ENCODE peak calls at places on chromosomes 11 and 22, in seven cellular contexts. E, T, P, M, I, V and R are unnamed samples.

GRCh38 chr11:64844330-64845124 is at the start of gene CDC42BPG:
- DNase-seq in V (peak), E (peak), M (peak), T (peak), P (no peak), I (peak), R (peak)

GRCh38 chr22:39349506-39349966 is 255 bp upstream of the SYNGR1 start:
- DNase-seq in P (no peak), I (no peak), M (no peak), E (peak), V (peak), T (no peak), R (peak)

GRCh38 chr11:59630493-59630892 is 14.9 kb upstream of the OSBP start:
- DNase-seq in M (no peak), T (no peak), E (no peak), I (no peak), V (no peak), P (no peak), R (no peak)

GRCh38 chr11:9862981-9863380 is 199.1 kb downstream of the SWAP70 start:
- DNase-seq in T (no peak), P (no peak), M (no peak), V (no peak), I (no peak), E (peak), R (no peak)

GRCh38 chr11:704799-705645 is 1.0 kb upstream of the EPS8L2 start:
- DNase-seq in P (no peak), M (no peak), T (no peak), E (no peak), I (peak), V (no peak), R (no peak)

GRCh38 chr22:31085928-31086327 is 4.8 kb downstream of the SMTN start:
- DNase-seq in P (no peak), E (no peak), V (no peak), T (no peak), M (no peak), I (no peak), R (no peak)

GRCh38 chr11:68954970-68955958 is 25.5 kb downstream of the MRGPRD start:
- DNase-seq in P (no peak), I (no peak), E (peak), M (no peak), T (peak), V (no peak), R (no peak)

GRCh38 chr11:57315491-57315890 is 9.3 kb downstream of the TNKS1BP1 start:
- DNase-seq in I (no peak), E (peak), P (no peak), M (no peak), T (peak), V (no peak), R (no peak)

GRCh38 chr11:63567044-63567840 is 4.1 kb upstream of the PLAAT2 start:
- DNase-seq in P (peak), E (peak), T (peak), M (peak), V (no peak), I (peak), R (peak)

GRCh38 chr11:68402355-68403031 is 58.1 kb upstream of the PPP6R3 start:
- DNase-seq in P (no peak), I (no peak), V (no peak), M (no peak), T (no peak), E (no peak), R (no peak)

GRCh38 chr11:3855808-3856491 is 486 bp downstream of the STIM1 start:
- DNase-seq in M (no peak), T (peak), E (peak), I (no peak), P (no peak), V (no peak), R (peak)

GRCh38 chr22:17637490-17638181 is 921 bp upstream of the BCL2L13 start:
- DNase-seq in V (no peak), I (no peak), M (no peak), E (no peak), T (no peak), P (no peak), R (no peak)

GRCh38 chr22:47366026-47366767 is 603.7 kb downstream of the TBC1D22A start:
- DNase-seq in P (no peak), T (no peak), I (no peak), E (no peak), V (no peak), M (no peak), R (no peak)

GRCh38 chr11:76322593-76323341 is 58.2 kb downstream of the THAP12 start:
- DNase-seq in E (no peak), P (no peak), M (no peak), V (no peak), T (no peak), I (no peak), R (no peak)

GRCh38 chr11:83335446-83336070 is 49.4 kb upstream of the CCDC90B start:
- DNase-seq in E (no peak), P (no peak), I (no peak), M (no peak), V (no peak), T (no peak), R (no peak)

GRCh38 chr11:62171261-62171723 is 18.7 kb upstream of the SCGB1D1 start:
- DNase-seq in I (peak), M (peak), P (no peak), V (peak), T (peak), E (peak), R (peak)

GRCh38 chr11:128497057-128497957 is 90.1 kb downstream of the ETS1 start:
- DNase-seq in T (peak), M (no peak), I (peak), P (peak), E (peak), V (no peak), R (peak)

GRCh38 chr11:120131941-120132644 is 5.8 kb downstream of the TRIM29 start:
- DNase-seq in T (no peak), E (no peak), V (no peak), I (no peak), M (no peak), P (no peak), R (no peak)

GRCh38 chr11:134940441-134941125 is 528.5 kb upstream of the B3GAT1 start:
- DNase-seq in T (no peak), P (no peak), M (no peak), V (no peak), E (no peak), I (no peak), R (no peak)

GRCh38 chr11:71505001-71505400 is 22.1 kb upstream of the KRTAP5-7 start:
- DNase-seq in E (no peak), P (no peak), T (no peak), I (no peak), V (no peak), M (no peak), R (no peak)

GRCh38 chr11:133945087-133945974 is 11.4 kb downstream of the IGSF9B start:
- DNase-seq in E (peak), V (no peak), T (no peak), P (no peak), I (peak), M (peak), R (no peak)

GRCh38 chr11:68313574-68314202 is 1.3 kb downstream of the LRP5 start:
- DNase-seq in V (no peak), I (peak), T (peak), P (no peak), E (peak), M (no peak), R (no peak)

GRCh38 chr11:70126494-70126893 is 48.4 kb downstream of the ANO1 start:
- DNase-seq in E (no peak), T (no peak), P (no peak), M (no peak), V (no peak), I (no peak), R (no peak)

GRCh38 chr22:41302016-41302767 is 867 bp downstream of the ZC3H7B start:
- DNase-seq in I (no peak), E (peak), V (peak), P (no peak), T (no peak), M (no peak), R (peak)

GRCh38 chr11:76588455-76589325 is 81.9 kb downstream of the LRRC32 start:
- DNase-seq in M (no peak), P (no peak), E (peak), T (no peak), I (no peak), V (no peak), R (peak)

GRCh38 chr22:30262917-30263741 is 3.5 kb downstream of the OSM start:
- DNase-seq in I (no peak), T (no peak), V (peak), E (peak), P (no peak), M (peak), R (peak)

GRCh38 chr11:75383246-75383645 is 16.1 kb upstream of the RPS3 start:
- DNase-seq in V (no peak), T (no peak), I (peak), M (peak), E (no peak), P (no peak), R (no peak)

GRCh38 chr22:36902143-36902911 is 11.1 kb upstream of the CSF2RB start:
- DNase-seq in I (no peak), P (no peak), M (no peak), T (no peak), V (no peak), E (no peak), R (no peak)

GRCh38 chr22:32354360-32355351 is 3.0 kb upstream of the RFPL3 start:
- DNase-seq in P (no peak), T (no peak), I (no peak), V (no peak), M (no peak), E (peak), R (no peak)

GRCh38 chr11:47104337-47104950 is 72.2 kb downstream of the ARFGAP2 start:
- DNase-seq in I (no peak), M (no peak), P (peak), E (peak), T (no peak), V (no peak), R (no peak)

GRCh38 chr22:22103078-22103593 is 120.5 kb upstream of the TOP3B start:
- DNase-seq in I (no peak), P (no peak), E (peak), V (peak), T (peak), M (no peak), R (no peak)

GRCh38 chr22:39434243-39434653 is 22.6 kb upstream of the MGAT3 start:
- DNase-seq in M (no peak), P (no peak), T (no peak), V (no peak), E (no peak), I (no peak), R (no peak)

GRCh38 chr11:57626895-57627294 is 22.8 kb downstream of the YPEL4 start:
- DNase-seq in P (no peak), I (no peak), M (no peak), E (no peak), T (no peak), V (no peak), R (no peak)

GRCh38 chr22:19896665-19897355 is 42.1 kb upstream of the GNB1L start:
- DNase-seq in M (no peak), V (no peak), I (no peak), E (no peak), P (no peak), T (no peak), R (no peak)

GRCh38 chr11:23730307-23730998 is 766.4 kb upstream of the LUZP2 start:
- DNase-seq in P (no peak), V (no peak), M (no peak), T (no peak), I (no peak), E (no peak), R (no peak)